ENCODE peak calls at places on chromosome 16, in four cellular contexts. M, J, F and E are unnamed samples.

GRCh38 chr16:70703041-70703834 is 17.4 kb upstream of the MTSS2 start:
- DNase-seq in M (peak; percentile 50), J (no peak), F (peak; percentile 79), E (no peak)

GRCh38 chr16:10552998-10553491 is 27.4 kb downstream of the EMP2 start:
- DNase-seq in M (peak; percentile 93), J (peak; percentile 49), F (no peak), E (no peak)

GRCh38 chr16:47059991-47060390 is 83.8 kb downstream of the NETO2 start:
- DNase-seq in M (no peak), J (no peak), F (no peak), E (no peak)

GRCh38 chr16:51155199-51155607 is 4.1 kb upstream of the SALL1 start:
- DNase-seq in M (no peak), J (no peak), F (no peak), E (no peak)

GRCh38 chr16:70749681-70750601 is 51.0 kb downstream of the VAC14 start:
- DNase-seq in M (peak; percentile 37), J (no peak), F (no peak), E (no peak)

GRCh38 chr16:66515543-66516171 is 34.3 kb downstream of the TK2 start:
- DNase-seq in M (peak; percentile 37), J (no peak), F (no peak), E (peak; percentile 60)

GRCh38 chr16:72939247-72939646 is 108.7 kb downstream of the ZFHX3 start:
- DNase-seq in M (no peak), J (no peak), F (no peak), E (no peak)

GRCh38 chr16:4217246-4218131 is 24.4 kb downstream of the SRL start:
- DNase-seq in M (no peak), J (no peak), F (no peak), E (no peak)

DNA sequence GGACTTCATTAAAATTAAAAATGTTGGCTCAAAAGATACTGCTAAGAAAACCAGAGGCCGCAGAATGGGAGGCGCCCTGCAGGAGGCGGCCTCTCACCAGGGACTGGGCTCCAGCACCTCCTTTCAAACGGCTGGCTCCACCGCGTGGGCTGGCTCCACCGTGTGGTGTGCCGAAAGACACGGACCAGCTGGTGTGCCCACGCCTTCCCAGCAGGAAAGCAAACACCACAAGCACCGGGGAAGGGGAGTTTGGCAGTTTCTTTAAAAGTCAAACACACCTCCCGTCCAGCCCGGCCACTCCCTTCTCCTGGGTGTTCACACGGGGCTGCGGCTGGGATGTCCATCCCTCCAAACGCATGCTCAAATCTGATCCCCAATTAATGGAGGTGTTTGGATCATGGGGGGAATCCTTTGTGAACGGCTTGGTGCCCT is 13.9 kb downstream of the HAGH start:
- DNase-seq in M (peak; percentile 79), J (no peak), F (peak; percentile 70), E (no peak)
- TF ChIP-seq YY1 in M (no peak), J (no peak), F (no peak), E (no peak)

GRCh38 chr16:85856585-85856984 is 42.4 kb upstream of the IRF8 start:
- DNase-seq in M (no peak), J (no peak), F (no peak), E (no peak)
- TF ChIP-seq ATF2 in M (no peak), J (no peak), F (no peak), E (no peak)

DNA sequence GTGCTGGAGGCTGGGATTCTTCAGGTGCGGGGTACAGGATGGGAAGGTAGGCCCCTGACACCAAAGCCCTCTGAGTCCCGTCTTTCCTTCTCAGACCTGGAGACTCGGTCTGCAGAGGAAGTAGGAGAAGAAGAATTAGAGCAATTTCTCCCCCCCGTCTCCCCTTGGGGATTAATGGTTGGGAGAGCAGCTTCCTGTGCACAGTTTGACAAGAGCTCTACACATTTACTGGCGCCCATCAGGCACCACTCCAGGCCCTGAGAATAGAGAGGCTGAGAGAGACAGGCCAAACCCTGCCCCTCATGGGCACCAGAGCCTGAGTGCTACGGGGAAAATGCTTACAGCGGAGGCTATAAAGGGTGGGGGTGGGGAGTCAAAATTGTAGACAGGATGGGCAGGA is 3.5 kb upstream of the C16orf74 start:
- DNase-seq in M (no peak), J (no peak), F (no peak), E (no peak)
- TF ChIP-seq YY1 in M (no peak), J (no peak), F (no peak), E (no peak)

DNA sequence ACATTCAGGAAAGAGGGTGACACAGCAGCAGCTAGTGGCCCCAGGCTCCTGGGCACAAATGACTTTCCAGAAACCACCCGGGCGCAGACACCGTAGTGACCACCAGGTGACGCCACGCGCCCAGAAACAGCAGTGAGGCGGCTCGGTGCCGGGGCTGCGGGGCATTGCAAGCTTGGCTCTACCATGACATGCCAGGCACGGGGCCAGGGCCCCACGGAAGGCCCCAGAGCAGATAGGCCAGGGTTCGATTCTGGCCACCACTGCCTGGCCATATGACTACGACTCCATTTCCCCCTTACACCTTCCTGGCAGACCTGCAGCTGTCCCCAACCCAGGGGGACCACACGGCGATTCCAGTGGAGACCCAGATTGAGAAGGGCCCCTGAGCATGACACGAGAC is 6.7 kb downstream of the RHBDF1 start:
- DNase-seq in M (peak; percentile 89), J (no peak), F (peak; percentile 56), E (no peak)
- TF ChIP-seq ATF2 in M (no peak), J (no peak), F (peak; percentile 51), E (no peak)

DNA sequence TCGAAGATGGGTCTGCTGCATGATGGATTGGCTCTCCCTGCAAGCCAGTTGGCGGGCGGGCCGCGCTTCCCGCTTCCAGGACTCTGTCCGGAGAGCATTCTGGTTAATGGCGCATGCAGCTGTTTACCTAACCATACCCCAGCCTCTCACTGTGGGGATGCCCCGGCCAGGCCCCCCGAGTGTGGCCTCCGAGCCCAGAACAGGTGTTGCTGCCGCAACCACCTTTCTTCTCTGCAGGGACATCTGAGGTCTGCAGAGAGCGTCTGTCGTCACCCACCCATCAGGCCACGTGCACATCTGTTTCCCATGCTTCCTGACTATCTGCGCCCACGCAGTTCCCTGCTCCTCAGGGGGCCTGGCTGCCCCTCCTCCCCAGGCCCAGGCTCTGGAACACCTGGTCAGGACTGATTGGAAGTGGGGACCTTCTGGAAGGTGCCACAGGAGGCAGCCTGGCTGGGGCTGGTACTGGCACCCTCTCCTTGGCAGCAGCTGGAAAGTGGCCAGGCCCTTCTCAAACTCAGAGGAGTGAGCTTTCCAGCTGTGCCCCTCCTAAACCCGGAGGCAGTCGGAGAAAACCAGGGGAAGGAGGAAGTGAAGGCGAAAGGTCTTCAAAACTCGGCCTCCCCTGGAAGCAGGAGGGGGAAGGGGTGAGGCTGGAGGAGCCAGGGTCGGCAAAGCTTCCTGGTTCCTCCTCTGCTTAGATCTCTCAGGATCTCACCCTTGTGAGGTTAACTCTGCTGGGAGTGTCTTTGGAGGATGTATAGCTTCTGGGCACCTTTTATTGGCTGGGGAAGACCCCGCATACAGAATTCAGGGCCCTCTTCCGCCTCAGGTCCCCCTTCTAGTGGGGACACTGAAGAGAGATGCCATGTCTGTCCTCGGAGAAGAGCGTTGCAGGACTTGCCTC is 64.5 kb upstream of the CIBAR2 start:
- DNase-seq in M (no peak), J (no peak), F (no peak), E (no peak)
- TF ChIP-seq YY1 in M (no peak), J (no peak), F (no peak), E (no peak)

GRCh38 chr16:84738255-84739038 is 38.6 kb downstream of the USP10 start:
- DNase-seq in M (peak; percentile 76), J (peak; percentile 71), F (peak; percentile 78), E (no peak)
- TF ChIP-seq ATF2 in M (no peak), J (no peak), F (no peak), E (no peak)

GRCh38 chr16:89723279-89724250 is 2.2 kb downstream of the ZNF276 start:
- DNase-seq in M (no peak), J (no peak), F (no peak), E (no peak)
- TF ChIP-seq YY1 in M (no peak), J (no peak), F (no peak), E (no peak)

DNA sequence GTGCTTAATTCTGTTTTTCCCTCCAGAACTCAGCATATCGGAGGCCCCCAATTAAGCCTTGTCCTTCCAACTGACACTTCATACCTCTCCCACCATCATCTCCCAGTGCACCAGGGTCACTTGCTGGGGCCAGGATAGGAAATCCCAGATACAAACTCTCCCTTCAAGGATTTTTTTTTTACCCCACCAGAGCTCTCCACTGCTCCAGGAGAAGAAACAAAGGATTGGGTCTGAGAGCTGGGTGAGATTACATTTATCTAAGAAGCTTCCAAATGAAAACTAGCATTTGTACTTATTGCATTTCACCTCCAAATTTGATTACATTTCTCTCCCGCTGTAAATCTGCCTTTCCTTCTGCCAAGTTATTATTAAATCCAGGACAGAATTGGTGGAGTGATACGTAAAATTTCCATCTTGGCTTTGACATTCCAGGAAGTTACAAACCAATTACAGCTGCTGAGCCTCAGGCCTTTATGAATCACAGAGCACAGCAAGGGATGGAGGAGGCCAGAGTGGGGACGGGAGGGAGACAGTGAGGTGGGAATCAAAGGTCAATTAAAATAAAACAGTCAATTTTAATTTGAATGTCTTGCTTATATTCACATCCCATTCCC is 123.5 kb downstream of the USP31 start:
- DNase-seq in M (no peak), J (no peak), F (no peak), E (no peak)
- TF ChIP-seq ATF2 in M (no peak), J (no peak), F (no peak), E (no peak)

GRCh38 chr16:20610892-20611349 is 34.8 kb upstream of the ACSM2B start:
- DNase-seq in M (no peak), J (no peak), F (no peak), E (no peak)
- TF ChIP-seq YY1 in M (no peak), J (no peak), F (no peak), E (no peak)

DNA sequence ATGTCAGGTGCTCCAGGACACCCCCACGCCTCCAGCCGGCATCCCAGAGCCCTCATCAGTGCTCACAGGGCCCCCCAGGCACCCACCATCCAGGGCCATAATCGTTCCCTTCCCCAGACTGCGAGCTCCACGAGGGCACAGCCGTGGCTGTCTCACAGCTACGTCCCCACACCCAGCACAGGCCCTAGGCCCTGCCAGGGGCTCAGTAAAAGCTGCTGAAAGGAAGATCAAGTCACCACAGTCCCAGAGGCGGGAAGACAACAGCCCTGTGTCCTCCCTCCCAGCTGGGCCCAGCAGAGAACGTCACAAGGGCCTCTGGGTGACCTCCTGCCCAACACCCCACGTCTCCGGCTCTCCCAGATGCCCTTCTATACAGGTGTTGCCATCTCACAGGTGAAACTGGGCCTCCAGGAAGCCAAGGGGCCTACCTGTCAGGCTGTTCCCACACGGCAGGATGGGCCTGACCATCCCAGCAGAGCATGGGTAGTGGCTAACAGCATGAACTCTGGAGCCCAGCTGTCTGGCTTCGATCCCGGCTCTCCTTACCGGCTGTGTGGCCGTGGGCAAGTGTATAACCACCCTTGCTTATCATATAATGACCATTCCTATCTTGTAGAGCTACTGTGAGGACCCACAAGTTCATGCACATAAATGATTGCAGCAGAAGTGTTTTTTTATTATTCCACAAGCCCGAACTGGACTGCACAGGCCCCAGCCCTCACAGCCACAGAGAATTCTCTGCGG is 18.0 kb downstream of the ARL2BP start:
- DNase-seq in M (no peak), J (no peak), F (no peak), E (no peak)
- TF ChIP-seq ATF2 in M (no peak), J (no peak), F (no peak), E (no peak)